ENCODE peak calls at places on chromosomes 12 and 14, in ten cellular contexts. V is tibial artery, X is NCI-H1092 treated with DMSO at 0.1 percent for 48 hours, B is KBM-7, G is islet precursor cell, R is amniotic epithelial cell, E is psoas muscle, C is GM13976, K is NCI-H460, I is neural progenitor cell. S is an unnamed sample.

GRCh38 chr12:28242129-28242887 is 52.1 kb downstream of the CCDC91 start:
- DNase-seq in V (no peak), G (no peak), R (no peak), K (no peak), E (no peak), I (no peak), C (no peak), B (no peak), X (no peak), S (peak)

GRCh38 chr14:92646952-92647461 is 101.4 kb downstream of the LGMN start:
- DNase-seq in E (no peak), X (no peak), R (peak), I (no peak), V (peak), C (no peak), B (no peak), K (no peak), G (no peak), S (peak)

GRCh38 chr14:31251028-31251958 is 43.7 kb upstream of the HECTD1 start:
- DNase-seq in I (no peak), C (no peak), R (no peak), B (no peak), V (no peak), K (no peak), G (no peak), E (no peak), X (no peak), S (no peak)

GRCh38 chr12:111692575-111693210 is 6.8 kb downstream of the ACAD10 start:
- DNase-seq in E (no peak), C (peak), G (peak), X (no peak), B (peak), K (no peak), I (no peak), V (no peak), R (peak), S (no peak)

GRCh38 chr14:27056586-27056985 is 458.8 kb upstream of the NOVA1 start:
- DNase-seq in R (no peak), K (no peak), G (no peak), I (no peak), C (no peak), B (no peak), V (no peak), E (no peak), X (peak), S (no peak)

GRCh38 chr14:68682166-68683103 is 110.4 kb downstream of the ZFP36L1 start:
- DNase-seq in K (no peak), G (no peak), E (no peak), C (no peak), V (peak), R (peak), X (no peak), I (no peak), B (peak), S (no peak)

GRCh38 chr14:79265366-79265765 is 945.9 kb downstream of the DIO2 start:
- DNase-seq in G (no peak), K (no peak), B (no peak), E (no peak), C (no peak), X (no peak), V (no peak), R (peak), I (no peak), S (no peak)

GRCh38 chr14:26204362-26204953 is 393.4 kb downstream of the NOVA1 start:
- DNase-seq in V (no peak), K (no peak), I (peak), R (no peak), X (no peak), E (peak), G (no peak), B (no peak), C (no peak), S (no peak)

GRCh38 chr14:51607677-51608076 is 44.0 kb upstream of the FRMD6 start:
- DNase-seq in I (no peak), E (no peak), K (no peak), X (no peak), C (no peak), G (peak), B (no peak), V (no peak), R (peak), S (no peak)

GRCh38 chr12:78767264-78767981 is 97.2 kb upstream of the SYT1 start:
- DNase-seq in V (no peak), G (no peak), R (no peak), X (no peak), I (no peak), E (no peak), C (no peak), K (no peak), B (no peak), S (no peak)